ENCODE peak calls at places on chromosomes 5 and 9, in six cellular contexts. R, C, N, K, Q and V are unnamed samples.

GRCh38 chr5:176620333-176620981 is 9.9 kb downstream of the SNCB start:
- DNase-seq in Q (peak; percentile 24), R (no peak), C (no peak), K (no peak), N (no peak), V (peak; percentile 68)

GRCh38 chr9:85715587-85715986 is 26.2 kb downstream of the AGTPBP1 start:
- DNase-seq in K (no peak), Q (no peak), C (no peak), N (no peak), R (no peak), V (no peak)

GRCh38 chr9:86098793-86099694 is at the start of gene GOLM1:
- DNase-seq in Q (peak; percentile 89), C (peak; percentile 70), R (peak; percentile 69), N (peak; percentile 48), K (peak; percentile 82), V (peak; percentile 81)

GRCh38 chr5:141695627-141696180 is 13.7 kb upstream of the ARAP3 start:
- DNase-seq in R (no peak), C (peak; percentile 49), Q (peak; percentile 50), K (no peak), N (no peak), V (peak; percentile 86)

GRCh38 chr9:6681957-6682501 is 36.5 kb upstream of the GLDC start:
- DNase-seq in N (no peak), C (peak; percentile 8), Q (peak; percentile 53), K (peak; percentile 79), R (no peak), V (no peak)

GRCh38 chr5:80597500-80597899 is 27.4 kb upstream of the ANKRD34B start:
- DNase-seq in K (no peak), Q (no peak), N (no peak), R (no peak), C (no peak), V (no peak)

GRCh38 chr9:131530546-131530929 is 525 bp downstream of the UCK1 start:
- DNase-seq in N (peak; percentile 38), K (peak; percentile 86), R (peak; percentile 71), Q (peak; percentile 73), C (peak; percentile 18), V (peak; percentile 87)

GRCh38 chr5:16992444-16992843 is 56.4 kb upstream of the MYO10 start:
- DNase-seq in C (peak; percentile 82), Q (peak; percentile 59), K (no peak), R (no peak), N (no peak), V (no peak)

GRCh38 chr5:32595118-32595517 is 9.8 kb downstream of the SUB1 start:
- DNase-seq in Q (no peak), R (no peak), N (no peak), C (no peak), K (no peak), V (no peak)

GRCh38 chr5:66596791-66597757 is 881 bp downstream of the MAST4 start:
- DNase-seq in Q (peak; percentile 72), K (peak; percentile 79), C (peak; percentile 47), R (peak; percentile 38), N (peak; percentile 75), V (peak; percentile 83)

GRCh38 chr9:121322037-121322736 is 47.9 kb downstream of the STOM start:
- DNase-seq in C (peak; percentile 95), K (no peak), R (no peak), N (no peak), Q (peak; percentile 93), V (no peak)

GRCh38 chr9:109448223-109448622 is 49.9 kb downstream of the PTPN3 start:
- DNase-seq in N (no peak), K (no peak), Q (peak; percentile 73), C (peak; percentile 65), R (no peak), V (no peak)

GRCh38 chr5:126471875-126472537 is 48.8 kb downstream of the GRAMD2B start:
- DNase-seq in C (peak; percentile 84), Q (peak; percentile 88), K (no peak), N (no peak), R (no peak), V (no peak)

GRCh38 chr9:120184266-120184665 is 395.7 kb downstream of the CDK5RAP2 start:
- DNase-seq in R (no peak), N (no peak), K (no peak), Q (no peak), C (no peak), V (no peak)

GRCh38 chr5:132458226-132458560 is 32.4 kb downstream of the IRF1 start:
- DNase-seq in K (no peak), R (no peak), N (no peak), C (peak; percentile 48), Q (peak; percentile 80), V (no peak)

GRCh38 chr5:115267617-115268016 is 4.9 kb upstream of the PGGT1B start:
- DNase-seq in Q (peak; percentile 71), R (no peak), N (no peak), C (peak; percentile 62), K (no peak), V (no peak)

GRCh38 chr9:81646337-81646736 is 43.0 kb downstream of the TLE1 start:
- DNase-seq in C (no peak), Q (no peak), N (no peak), R (no peak), K (no peak), V (no peak)

GRCh38 chr5:80153586-80154126 is 102.2 kb downstream of the SERINC5 start:
- DNase-seq in R (no peak), K (no peak), C (no peak), N (no peak), Q (no peak), V (no peak)

GRCh38 chr5:77167695-77168111 is 42.8 kb upstream of the PDE8B start:
- DNase-seq in K (no peak), R (no peak), Q (peak; percentile 90), C (peak; percentile 90), N (no peak), V (no peak)

GRCh38 chr5:133249593-133249992 is 197.8 kb downstream of the HSPA4 start:
- DNase-seq in R (no peak), K (peak; percentile 21), N (no peak), C (no peak), Q (no peak), V (no peak)

GRCh38 chr5:124661317-124662141 is 84.9 kb downstream of the ZNF608 start:
- DNase-seq in N (no peak), R (peak; percentile 67), Q (peak; percentile 82), C (peak; percentile 98), K (no peak), V (no peak)

GRCh38 chr5:170638454-170639220 is 134.8 kb downstream of the KCNIP1 start:
- DNase-seq in R (peak; percentile 89), N (peak; percentile 70), Q (peak; percentile 54), C (peak; percentile 25), K (peak; percentile 78), V (no peak)

GRCh38 chr5:91957671-91958070 is 574.6 kb upstream of the ARRDC3 start:
- DNase-seq in N (peak; percentile 55), C (peak; percentile 84), Q (peak; percentile 69), K (no peak), R (no peak), V (no peak)

GRCh38 chr5:1393571-1394501 is 48.9 kb upstream of the CLPTM1L start:
- DNase-seq in Q (no peak), R (peak; percentile 3), N (no peak), K (no peak), C (no peak), V (peak; percentile 49)

GRCh38 chr5:57855831-57856230 is 373.2 kb upstream of the ACTBL2 start:
- DNase-seq in C (no peak), Q (no peak), N (no peak), K (no peak), R (no peak), V (no peak)

GRCh38 chr5:172864161-172864560 is 30.1 kb downstream of the ERGIC1 start:
- DNase-seq in C (no peak), R (no peak), K (no peak), N (no peak), Q (no peak), V (no peak)
- H3K4me1 ChIP-seq in C (peaks cover 48% of the 10 kb centered on the region), R (no peaks in the 10 kb centered on the region), K (peaks cover 55% of the 10 kb centered on the region), N (peaks cover 89% of the 10 kb centered on the region), Q (peaks cover 55% of the 10 kb centered on the region), V (peaks cover 57% of the 10 kb centered on the region)

GRCh38 chr9:35499029-35499700 is 9.3 kb downstream of the RUSC2 start:
- DNase-seq in N (no peak), Q (no peak), K (no peak), R (no peak), C (no peak), V (no peak)

GRCh38 chr9:35495984-35496383 is 6.1 kb downstream of the RUSC2 start:
- DNase-seq in R (no peak), C (no peak), Q (no peak), K (no peak), N (no peak), V (no peak)

GRCh38 chr9:35501941-35502340 is 12.0 kb downstream of the RUSC2 start:
- DNase-seq in K (no peak), C (peak; percentile 43), R (no peak), N (peak; percentile 40), Q (peak; percentile 61), V (no peak)

GRCh38 chr9:35500130-35500748 is 10.3 kb downstream of the RUSC2 start:
- DNase-seq in C (peak; percentile 59), R (no peak), Q (peak; percentile 23), N (no peak), K (no peak), V (no peak)

DNA sequence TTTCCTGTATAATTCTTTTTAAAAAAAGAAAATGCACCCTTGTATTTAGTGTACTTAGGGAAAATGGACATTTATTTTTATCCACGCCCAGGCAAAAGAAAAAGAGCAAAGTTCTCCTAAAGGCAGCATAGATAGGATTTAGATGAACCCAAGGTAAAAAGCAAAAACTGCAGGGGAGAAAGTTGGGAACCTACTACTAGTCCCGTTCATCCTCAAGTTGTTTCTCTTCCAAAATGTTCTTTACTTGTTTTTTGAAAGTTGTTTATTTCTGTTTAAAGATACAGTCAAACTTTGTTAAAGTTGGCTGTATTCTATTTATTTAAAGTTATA is 9.8 kb downstream of the RUSC2 start:
- DNase-seq in N (no peak), Q (no peak), K (no peak), R (no peak), C (no peak), V (no peak)
- H3K9me3 ChIP-seq in N (no peaks in the 10 kb centered on the region), Q (no peaks in the 10 kb centered on the region), K (peaks cover 11% of the 10 kb centered on the region), R (peaks cover 2% of the 10 kb centered on the region), C (no peaks in the 10 kb centered on the region), V (no peaks in the 10 kb centered on the region)

GRCh38 chr5:14419686-14420085 is 161.9 kb upstream of the OTULINL start:
- DNase-seq in C (no peak), Q (no peak), R (no peak), K (no peak), N (no peak), V (no peak)
- H3K4me1 ChIP-seq in C (peaks cover 25% of the 10 kb centered on the region), Q (peaks cover 34% of the 10 kb centered on the region), R (no peaks in the 10 kb centered on the region), K (peaks cover 6% of the 10 kb centered on the region), N (peaks cover 10% of the 10 kb centered on the region), V (no peaks in the 10 kb centered on the region)

DNA sequence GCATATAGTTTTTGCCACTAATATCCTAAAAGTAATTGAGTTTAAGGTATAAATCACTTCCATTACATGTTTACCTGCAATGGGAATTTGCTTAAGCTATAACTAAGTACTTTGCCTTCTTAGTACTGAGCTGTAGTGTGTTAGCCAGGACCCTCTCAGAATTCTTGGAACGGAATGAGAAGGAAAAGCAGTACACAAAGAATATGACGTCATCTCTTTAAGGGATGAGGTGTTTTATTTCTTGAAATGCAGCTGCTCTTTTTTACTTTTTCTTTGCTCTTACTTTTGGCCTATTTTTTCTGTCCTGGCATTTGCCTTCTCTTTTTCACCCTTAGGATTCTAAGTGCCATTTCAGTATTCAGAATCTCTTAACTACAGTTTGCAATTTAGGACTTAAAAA is 10.1 kb downstream of the KIF2A start:
- DNase-seq in Q (peak; percentile 30), N (no peak), K (no peak), R (no peak), C (peak; percentile 48), V (no peak)
- H3K9me3 ChIP-seq in Q (no peaks in the 10 kb centered on the region), N (no peaks in the 10 kb centered on the region), K (no peaks in the 10 kb centered on the region), R (no peaks in the 10 kb centered on the region), C (no peaks in the 10 kb centered on the region), V (no peaks in the 10 kb centered on the region)